ENCODE peak calls at places on chromosomes 16 and 17, in six cellular contexts. One of them, this sample, is unnamed.

GRCh38 chr16:79093554-79093967 is 507.0 kb downstream of the MAF start:
- DNase-seq in ovary: no peak
- DNase-seq in anterior cingulate cortex: peak
- DNase-seq in fibroblast of mammary gland: no peak
- DNase-seq in fibroblast of lung: no peak
- DNase-seq in cardiac muscle cell: no peak
- DNase-seq in this sample: no peak

GRCh38 chr16:70569752-70570151 is 46.1 kb downstream of the SF3B3 start:
- DNase-seq in ovary: no peak
- DNase-seq in anterior cingulate cortex: no peak
- DNase-seq in fibroblast of mammary gland: no peak
- DNase-seq in fibroblast of lung: no peak
- DNase-seq in cardiac muscle cell: no peak
- DNase-seq in this sample: no peak

GRCh38 chr17:2398655-2399571 is 1.9 kb downstream of the MNT start:
- DNase-seq in ovary: peak
- DNase-seq in anterior cingulate cortex: peak
- DNase-seq in fibroblast of mammary gland: peak
- DNase-seq in fibroblast of lung: peak
- DNase-seq in cardiac muscle cell: peak
- DNase-seq in this sample: no peak

GRCh38 chr17:31596382-31597323 is 205.2 kb downstream of the RAB11FIP4 start:
- DNase-seq in ovary: no peak
- DNase-seq in anterior cingulate cortex: peak
- DNase-seq in fibroblast of mammary gland: peak
- DNase-seq in fibroblast of lung: peak
- DNase-seq in cardiac muscle cell: peak
- DNase-seq in this sample: peak

GRCh38 chr16:75319513-75320401 is 68.3 kb upstream of the BCAR1 start:
- DNase-seq in ovary: no peak
- DNase-seq in anterior cingulate cortex: no peak
- DNase-seq in fibroblast of mammary gland: peak
- DNase-seq in fibroblast of lung: peak
- DNase-seq in cardiac muscle cell: no peak
- DNase-seq in this sample: peak

GRCh38 chr16:1333149-1333812 is at the start of gene BAIAP3:
- DNase-seq in ovary: no peak
- DNase-seq in anterior cingulate cortex: peak
- DNase-seq in fibroblast of mammary gland: no peak
- DNase-seq in fibroblast of lung: no peak
- DNase-seq in cardiac muscle cell: peak
- DNase-seq in this sample: no peak

GRCh38 chr16:14409563-14409962 is 220.5 kb downstream of the PARN start:
- DNase-seq in ovary: no peak
- DNase-seq in anterior cingulate cortex: no peak
- DNase-seq in fibroblast of mammary gland: peak
- DNase-seq in fibroblast of lung: peak
- DNase-seq in cardiac muscle cell: no peak
- DNase-seq in this sample: no peak

GRCh38 chr17:43453331-43453812 is 30.4 kb upstream of the DHX8 start:
- DNase-seq in ovary: peak
- DNase-seq in anterior cingulate cortex: no peak
- DNase-seq in fibroblast of mammary gland: no peak
- DNase-seq in fibroblast of lung: no peak
- DNase-seq in cardiac muscle cell: no peak
- DNase-seq in this sample: no peak

GRCh38 chr17:35313875-35314409 is 59.5 kb downstream of the SLFN11 start:
- DNase-seq in ovary: peak
- DNase-seq in anterior cingulate cortex: no peak
- DNase-seq in fibroblast of mammary gland: no peak
- DNase-seq in fibroblast of lung: no peak
- DNase-seq in cardiac muscle cell: no peak
- DNase-seq in this sample: no peak

GRCh38 chr16:8619671-8620370 is 1.7 kb upstream of the METTL22 start:
- DNase-seq in ovary: no peak
- DNase-seq in anterior cingulate cortex: no peak
- DNase-seq in fibroblast of mammary gland: no peak
- DNase-seq in fibroblast of lung: no peak
- DNase-seq in cardiac muscle cell: no peak
- DNase-seq in this sample: no peak

GRCh38 chr16:81478294-81478693 is 33.7 kb downstream of the CMIP start:
- DNase-seq in ovary: no peak
- DNase-seq in anterior cingulate cortex: no peak
- DNase-seq in fibroblast of mammary gland: no peak
- DNase-seq in fibroblast of lung: no peak
- DNase-seq in cardiac muscle cell: no peak
- DNase-seq in this sample: no peak

GRCh38 chr17:44324092-44324570 is 492 bp downstream of the SLC25A39 start:
- DNase-seq in ovary: no peak
- DNase-seq in anterior cingulate cortex: no peak
- DNase-seq in fibroblast of mammary gland: no peak
- DNase-seq in fibroblast of lung: peak
- DNase-seq in cardiac muscle cell: peak
- DNase-seq in this sample: no peak